ENCODE peak calls at places on chromosomes 12 and 14, in ten cellular contexts. G, F, C, L, O, W, N, V, A and R are unnamed samples.

GRCh38 chr12:12029653-12030052 is 41.1 kb upstream of the BCL2L14 start:
- DNase-seq in V (no peak), C (no peak), A (no peak), W (no peak), F (no peak), O (no peak), G (no peak), L (no peak), N (no peak), R (no peak)

GRCh38 chr14:97443412-97443811 is 646.2 kb downstream of the VRK1 start:
- DNase-seq in F (no peak), L (no peak), C (no peak), A (no peak), N (no peak), G (no peak), W (no peak), V (no peak), O (no peak), R (no peak)

GRCh38 chr12:47778842-47779241 is 5.8 kb downstream of the SLC48A1 start:
- DNase-seq in V (peak; percentile 54), C (no peak), A (no peak), F (no peak), G (no peak), L (no peak), N (no peak), O (no peak), W (no peak), R (no peak)

GRCh38 chr12:93381183-93381975 is 3.7 kb downstream of the NUDT4 start:
- DNase-seq in V (no peak), O (no peak), G (no peak), A (no peak), C (no peak), L (no peak), F (no peak), W (no peak), N (no peak), R (no peak)

GRCh38 chr12:124925117-124925516 is 10.7 kb upstream of the UBC start:
- DNase-seq in F (no peak), V (no peak), G (no peak), A (no peak), L (no peak), C (no peak), N (no peak), O (no peak), W (no peak), R (no peak)

GRCh38 chr12:105555556-105555973 is 225.1 kb downstream of the C12orf75 start:
- DNase-seq in C (no peak), O (no peak), G (no peak), N (no peak), V (no peak), F (no peak), W (no peak), A (no peak), L (no peak), R (no peak)

GRCh38 chr14:99055816-99056215 is 216.2 kb downstream of the BCL11B start:
- DNase-seq in O (no peak), G (no peak), C (no peak), N (no peak), V (no peak), L (peak; percentile 20), W (no peak), A (no peak), F (no peak), R (no peak)

GRCh38 chr12:49796155-49796554 is 32.1 kb downstream of the NCKAP5L start:
- DNase-seq in L (no peak), N (no peak), G (no peak), V (no peak), O (no peak), F (no peak), C (no peak), A (no peak), W (no peak), R (no peak)

GRCh38 chr12:132606466-132606865 is 3.9 kb downstream of the LRCOL1 start:
- DNase-seq in A (no peak), O (no peak), L (no peak), V (no peak), W (no peak), C (no peak), G (no peak), F (no peak), N (no peak), R (no peak)

GRCh38 chr12:55499810-55500252 is 7.7 kb downstream of the OR6C68 start:
- DNase-seq in W (no peak), A (no peak), C (peak; percentile 1), G (no peak), N (no peak), F (no peak), L (no peak), O (no peak), V (no peak), R (no peak)

GRCh38 chr12:120100630-120101029 is 15.9 kb downstream of the RAB35 start:
- DNase-seq in G (no peak), V (peak; percentile 79), F (no peak), O (no peak), W (peak; percentile 50), A (no peak), L (no peak), C (no peak), N (no peak), R (no peak)

GRCh38 chr14:63874223-63874622 is 21.4 kb downstream of the SYNE2 start:
- DNase-seq in C (no peak), N (peak; percentile 44), O (no peak), W (no peak), V (no peak), G (no peak), A (no peak), L (no peak), F (no peak), R (no peak)

GRCh38 chr12:53791735-53792326 is 40.1 kb upstream of the CISTR start:
- DNase-seq in O (no peak), A (no peak), W (no peak), F (no peak), G (no peak), C (peak; percentile 6), L (peak; percentile 2), N (peak; percentile 29), V (no peak), R (no peak)